ENCODE peak calls at places on chromosomes 5 and 9, in nine cellular contexts. J, R, A, L, E, T, Z, C and X are unnamed samples.

GRCh38 chr5:9468070-9468388 is 77.8 kb downstream of the SEMA5A start:
- DNase-seq in J (no peak), R (no peak), A (no peak), L (no peak), E (no peak), T (peak), Z (no peak), C (no peak), X (no peak)

GRCh38 chr5:142065273-142065672 is 43.3 kb upstream of the NDFIP1 start:
- DNase-seq in J (peak), R (no peak), A (no peak), L (no peak), E (peak), T (no peak), Z (no peak), C (no peak), X (no peak)

GRCh38 chr9:127163409-127163808 is 41.0 kb upstream of the ANGPTL2 start:
- DNase-seq in J (no peak), R (no peak), A (peak), L (no peak), E (no peak), T (peak), Z (no peak), C (no peak), X (peak)

GRCh38 chr9:93092171-93092991 is 3.6 kb upstream of the CARD19 start:
- DNase-seq in J (no peak), R (no peak), A (no peak), L (no peak), E (no peak), T (peak), Z (no peak), C (no peak), X (no peak)

GRCh38 chr9:86413966-86414880 is 60.0 kb upstream of the TUT7 start:
- DNase-seq in J (no peak), R (peak), A (no peak), L (peak), E (peak), T (no peak), Z (no peak), C (no peak), X (peak)

GRCh38 chr9:81150016-81150625 is 539.2 kb downstream of the TLE1 start:
- DNase-seq in J (no peak), R (no peak), A (peak), L (no peak), E (peak), T (no peak), Z (no peak), C (no peak), X (no peak)

GRCh38 chr5:92605591-92605990 is 975.4 kb downstream of the NR2F1-AS1 start:
- DNase-seq in J (no peak), R (no peak), A (no peak), L (no peak), E (peak), T (no peak), Z (no peak), C (no peak), X (no peak)

GRCh38 chr5:160271396-160271795 is 41.0 kb downstream of the CCNJL start:
- DNase-seq in J (no peak), R (no peak), A (peak), L (no peak), E (peak), T (peak), Z (no peak), C (no peak), X (no peak)

GRCh38 chr5:115267617-115268016 is 4.9 kb upstream of the PGGT1B start:
- DNase-seq in J (no peak), R (no peak), A (no peak), L (no peak), E (no peak), T (no peak), Z (no peak), C (no peak), X (no peak)

GRCh38 chr9:97735070-97735600 is 38.0 kb upstream of the XPA start:
- DNase-seq in J (no peak), R (no peak), A (no peak), L (no peak), E (no peak), T (no peak), Z (no peak), C (no peak), X (no peak)

GRCh38 chr5:58716713-58717112 is 133.8 kb downstream of the RAB3C start:
- DNase-seq in J (no peak), R (no peak), A (no peak), L (no peak), E (no peak), T (no peak), Z (no peak), C (no peak), X (no peak)

GRCh38 chr5:80569086-80569960 is 757 bp downstream of the ANKRD34B start:
- DNase-seq in J (no peak), R (no peak), A (no peak), L (no peak), E (peak), T (peak), Z (no peak), C (peak), X (no peak)